ENCODE peak calls at places on chromosomes 7 and 10, in four cellular contexts. B is mammary epithelial cell, T is adrenal gland, F is IMR-90. A is an unnamed sample. For H3K4me1, the result is how much of the 10 kb centered on the place peaks cover.

GRCh38 chr7:13904689-13905088 is 84.8 kb downstream of the ETV1 start:
- DNase-seq in B (no peak), T (no peak), F (peak), A (no peak)

GRCh38 chr7:158760936-158761335 is 56.3 kb upstream of the NCAPG2 start:
- DNase-seq in B (no peak), T (no peak), F (no peak), A (no peak)

GRCh38 chr10:70777063-70777875 is 7.9 kb downstream of the TBATA start:
- DNase-seq in B (no peak), T (no peak), F (no peak), A (peak)

GRCh38 chr10:44190541-44190940 is 194.4 kb downstream of the CXCL12 start:
- DNase-seq in B (no peak), T (no peak), F (no peak), A (no peak)

GRCh38 chr7:41033526-41033925 is 669.4 kb downstream of the INHBA start:
- DNase-seq in B (peak), T (no peak), F (peak), A (no peak)

GRCh38 chr10:7501157-7501556 is 90.3 kb upstream of the SFMBT2 start:
- DNase-seq in B (no peak), T (no peak), F (no peak), A (no peak)

GRCh38 chr10:126521354-126521753 is 133.1 kb upstream of the ADAM12 start:
- DNase-seq in B (peak), T (no peak), F (no peak), A (no peak)

GRCh38 chr7:94109556-94109955 is 105.4 kb upstream of the BET1 start:
- DNase-seq in B (no peak), T (no peak), F (no peak), A (no peak)

GRCh38 chr7:146084086-146084485 is 32.5 kb upstream of the CNTNAP2 start:
- DNase-seq in B (no peak), T (no peak), F (no peak), A (no peak)

GRCh38 chr7:595621-596010 is 76.0 kb upstream of the PDGFA start:
- DNase-seq in B (no peak), T (no peak), F (no peak), A (no peak)

GRCh38 chr7:135338151-135338550 is 104.5 kb downstream of the STRA8 start:
- DNase-seq in B (no peak), T (no peak), F (no peak), A (no peak)

GRCh38 chr7:123485187-123485586 is 49.2 kb downstream of the IQUB start:
- DNase-seq in B (no peak), T (no peak), F (no peak), A (no peak)

GRCh38 chr7:133699390-133699789 is 427.8 kb upstream of the LRGUK start:
- DNase-seq in B (no peak), T (no peak), F (no peak), A (no peak)

GRCh38 chr7:10429031-10429430 is 544.6 kb upstream of the PHF14 start:
- DNase-seq in B (no peak), T (no peak), F (no peak), A (no peak)

GRCh38 chr10:13784067-13784466 is 197.3 kb downstream of the PRPF18 start:
- DNase-seq in B (no peak), T (no peak), F (peak), A (no peak)

GRCh38 chr10:123991622-123992570 is 100.3 kb upstream of the CPXM2 start:
- DNase-seq in B (no peak), T (no peak), F (no peak), A (no peak)

GRCh38 chr10:129883029-129883428 is 81.0 kb downstream of the EBF3 start:
- DNase-seq in B (no peak), T (no peak), F (no peak), A (no peak)

GRCh38 chr10:58854811-58855210 is 321.6 kb upstream of the PHYHIPL start:
- DNase-seq in B (no peak), T (no peak), F (no peak), A (no peak)
- H3K4me3 ChIP-seq in B (no peak), T (no peak), F (no peak), A (no peak)

DNA sequence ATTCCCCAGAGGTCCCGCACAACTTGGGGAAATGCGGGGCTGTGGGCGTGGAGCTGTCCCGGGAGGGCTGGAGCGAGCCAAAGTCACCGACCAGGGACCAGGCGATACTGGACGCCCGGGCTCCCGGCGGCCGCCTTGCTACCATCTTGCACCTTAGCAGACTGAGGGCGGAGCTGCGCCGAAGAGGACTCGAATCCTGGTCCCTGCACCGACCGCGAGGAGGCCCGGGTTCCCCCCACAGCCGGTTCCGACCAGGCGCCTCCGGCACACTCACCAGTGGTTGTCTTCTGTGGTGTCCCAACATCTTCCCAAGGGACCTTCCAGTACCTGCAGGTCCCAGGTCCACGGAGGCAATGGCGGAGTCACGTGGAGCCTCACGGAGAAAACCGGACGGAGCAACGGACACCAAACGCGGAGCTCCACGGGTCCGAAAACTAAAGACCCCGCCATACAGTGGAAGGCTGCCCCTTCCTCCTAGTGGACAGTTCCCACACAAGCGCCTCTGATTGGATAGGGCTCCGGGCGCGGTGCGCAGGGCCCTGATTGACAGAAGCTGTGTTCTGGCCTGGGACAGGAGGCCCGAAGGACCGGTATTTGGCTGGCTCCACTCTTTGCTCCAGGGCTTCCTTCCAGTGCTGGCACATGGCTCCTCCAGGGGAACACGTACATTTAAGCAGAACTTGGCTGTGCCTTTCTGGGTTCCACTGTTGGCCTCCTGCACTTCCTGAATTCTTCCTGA is 124.6 kb upstream of the ZNF479 start:
- DNase-seq in B (no peak), T (no peak), F (no peak), A (no peak)
- H3K4me1 ChIP-seq in B (under half), T (under half), F (under half), A (under half)

GRCh38 chr7:98922392-98923107 is 44.2 kb downstream of the TRRAP start:
- DNase-seq in B (no peak), T (no peak), F (peak), A (peak)
- TF ChIP-seq CTCF in B (no peak), T (no peak), F (no peak), A (peak)

GRCh38 chr7:2626498-2627117 is 5.2 kb upstream of the TTYH3 start:
- DNase-seq in B (no peak), T (no peak), F (peak), A (no peak)

GRCh38 chr7:2629740-2630681 is 1.8 kb upstream of the TTYH3 start:
- DNase-seq in B (peak), T (no peak), F (peak), A (no peak)

GRCh38 chr7:2628891-2629290 is 2.9 kb upstream of the TTYH3 start:
- DNase-seq in B (no peak), T (no peak), F (no peak), A (no peak)

GRCh38 chr7:2627258-2628136 is 4.3 kb upstream of the TTYH3 start:
- DNase-seq in B (no peak), T (no peak), F (no peak), A (no peak)

GRCh38 chr7:2628137-2628482 is 3.7 kb upstream of the TTYH3 start:
- DNase-seq in B (no peak), T (no peak), F (no peak), A (peak)
- H3K4me3 ChIP-seq in B (no peak), T (no peak), F (no peak), A (no peak)

DNA sequence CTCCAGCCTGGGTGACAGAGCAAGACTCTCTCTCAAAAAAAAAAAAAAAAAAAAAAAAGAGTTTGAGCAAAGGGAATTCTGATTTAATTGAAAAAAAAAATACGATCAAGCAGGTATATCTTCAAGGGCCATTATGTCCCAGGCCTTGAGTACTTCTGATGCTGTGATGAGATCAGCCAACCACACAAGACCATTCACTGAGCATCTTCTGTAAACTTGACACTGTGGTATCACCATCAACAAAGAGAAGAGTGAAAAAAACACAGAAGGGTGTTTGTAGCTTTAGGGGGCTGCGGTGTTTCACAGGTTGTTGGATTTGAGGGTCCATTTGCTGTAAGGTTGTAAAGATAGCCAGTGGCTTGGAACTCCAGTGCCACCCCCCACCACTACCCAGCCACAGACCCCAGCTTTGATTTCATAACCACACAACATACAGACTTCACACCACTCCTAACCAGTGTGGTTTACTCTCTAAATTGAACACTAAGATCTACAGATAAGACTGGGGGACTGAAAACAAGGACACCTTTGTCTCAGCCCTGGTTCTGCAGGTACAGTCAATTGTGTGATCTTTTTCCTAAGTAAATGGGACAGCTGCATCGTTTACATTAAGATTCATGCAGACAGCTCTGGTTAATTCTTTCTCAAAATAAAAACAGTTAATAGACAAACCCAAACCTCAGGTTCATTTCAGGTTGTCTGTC is 66.4 kb downstream of the CDC123 start:
- DNase-seq in B (peak), T (no peak), F (no peak), A (no peak)
- H3K4me1 ChIP-seq in B (under half), T (under half), F (under half), A (under half)

GRCh38 chr10:78944658-78945333 is 124.0 kb upstream of the ZMIZ1 start:
- DNase-seq in B (peak), T (peak), F (peak), A (no peak)
- TF ChIP-seq CTCF in B (no peak), T (no peak), F (peak), A (no peak)

GRCh38 chr7:35694784-35695627 is at the start of gene HERPUD2:
- DNase-seq in B (peak), T (peak), F (peak), A (peak)

GRCh38 chr7:35697414-35698175 is 2.7 kb upstream of the HERPUD2 start:
- DNase-seq in B (peak), T (no peak), F (peak), A (peak)

GRCh38 chr7:35695987-35696386 is 1.1 kb upstream of the HERPUD2 start:
- DNase-seq in B (no peak), T (no peak), F (no peak), A (no peak)

GRCh38 chr7:35694161-35694783 is 663 bp downstream of the HERPUD2 start:
- DNase-seq in B (peak), T (peak), F (peak), A (no peak)

GRCh38 chr7:35695628-35695888 is 623 bp upstream of the HERPUD2 start:
- DNase-seq in B (peak), T (no peak), F (no peak), A (no peak)
- H3K4me3 ChIP-seq in B (peak), T (peak), F (peak), A (peak)

GRCh38 chr7:87878208-87878735 is 2.0 kb downstream of the DBF4 start:
- DNase-seq in B (peak), T (no peak), F (peak), A (no peak)
- H3K4me1 ChIP-seq in B (under half), T (under half), F (under half), A (under half)

A was measured in Caco-2.